ENCODE peak calls at places on chromosomes 5 and 9, in five cellular contexts. Q, C, O, P and A are unnamed samples.

GRCh38 chr5:74943905-74944304 is 77.7 kb upstream of the FAM169A start:
- DNase-seq in Q (no peak), C (no peak), O (no peak), P (no peak), A (no peak)

GRCh38 chr9:116859763-116860162 is 172.7 kb downstream of the TRIM32 start:
- DNase-seq in Q (no peak), C (no peak), O (no peak), P (no peak), A (no peak)

GRCh38 chr5:131305906-131306305 is 42.1 kb downstream of the CDC42SE2 start:
- DNase-seq in Q (no peak), C (no peak), O (no peak), P (no peak), A (no peak)

GRCh38 chr5:64869419-64869818 is 100.7 kb downstream of the CWC27 start:
- DNase-seq in Q (no peak), C (no peak), O (no peak), P (no peak), A (no peak)

GRCh38 chr5:42772265-42772993 is 15.8 kb downstream of the CCDC152 start:
- DNase-seq in Q (no peak), C (no peak), O (no peak), P (no peak), A (no peak)

GRCh38 chr5:151751091-151751490 is 7.3 kb downstream of the ATOX1 start:
- DNase-seq in Q (no peak), C (no peak), O (no peak), P (no peak), A (no peak)

GRCh38 chr9:2798423-2798822 is 45.5 kb downstream of the PUM3 start:
- DNase-seq in Q (no peak), C (no peak), O (no peak), P (no peak), A (no peak)

GRCh38 chr5:40442346-40442745 is 237.4 kb upstream of the PTGER4 start:
- DNase-seq in Q (no peak), C (no peak), O (no peak), P (no peak), A (no peak)

GRCh38 chr5:154714271-154714986 is 40.7 kb upstream of the LARP1 start:
- DNase-seq in Q (no peak), C (no peak), O (no peak), P (no peak), A (no peak)

GRCh38 chr9:107566596-107566995 is 77.0 kb upstream of the KLF4 start:
- DNase-seq in Q (no peak), C (no peak), O (no peak), P (no peak), A (no peak)

GRCh38 chr9:107569171-107569570 is 79.6 kb upstream of the KLF4 start:
- DNase-seq in Q (no peak), C (no peak), O (no peak), P (no peak), A (no peak)
- TF ChIP-seq CTCF in Q (no peak), C (no peak), O (no peak), P (no peak), A (no peak)

GRCh38 chr5:4386152-4386551 is 754.0 kb upstream of the ADAMTS16 start:
- DNase-seq in Q (no peak), C (no peak), O (no peak), P (no peak), A (no peak)
- TF ChIP-seq CTCF in Q (no peak), C (no peak), O (no peak), P (no peak), A (no peak)

GRCh38 chr5:120368923-120369715 is 95.0 kb upstream of the PRR16 start:
- DNase-seq in Q (no peak), C (no peak), O (no peak), P (no peak), A (no peak)
- TF ChIP-seq CTCF in Q (no peak), C (no peak), O (no peak), P (no peak), A (no peak)

DNA sequence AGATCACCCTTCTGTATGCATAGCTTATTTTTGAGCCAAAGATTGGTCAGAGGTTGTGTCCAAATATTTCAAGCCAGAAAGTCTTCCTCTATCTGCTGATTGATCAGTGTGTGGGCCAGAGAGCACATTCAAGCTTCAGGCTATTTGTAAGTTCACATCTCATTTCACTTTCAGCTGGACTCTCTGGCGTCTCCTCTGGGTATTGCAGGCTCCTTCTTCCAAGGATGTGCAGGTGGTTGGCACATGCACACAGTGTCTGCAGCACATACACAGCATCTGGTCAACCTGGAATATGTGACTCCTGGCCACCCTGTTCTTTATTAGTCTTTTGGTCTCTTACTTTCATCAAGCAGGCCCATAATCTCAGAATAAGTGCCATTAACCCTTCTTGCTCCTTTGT is 516.1 kb downstream of the ANXA1 start:
- DNase-seq in Q (no peak), C (no peak), O (no peak), P (no peak), A (no peak)
- TF ChIP-seq CTCF in Q (no peak), C (peak; percentile 55), O (no peak), P (no peak), A (no peak)

GRCh38 chr5:129113867-129114266 is 19.3 kb downstream of the ISOC1 start:
- DNase-seq in Q (no peak), C (no peak), O (no peak), P (no peak), A (no peak)
- TF ChIP-seq CTCF in Q (peak; percentile 29), C (no peak), O (no peak), P (no peak), A (peak; percentile 17)

DNA sequence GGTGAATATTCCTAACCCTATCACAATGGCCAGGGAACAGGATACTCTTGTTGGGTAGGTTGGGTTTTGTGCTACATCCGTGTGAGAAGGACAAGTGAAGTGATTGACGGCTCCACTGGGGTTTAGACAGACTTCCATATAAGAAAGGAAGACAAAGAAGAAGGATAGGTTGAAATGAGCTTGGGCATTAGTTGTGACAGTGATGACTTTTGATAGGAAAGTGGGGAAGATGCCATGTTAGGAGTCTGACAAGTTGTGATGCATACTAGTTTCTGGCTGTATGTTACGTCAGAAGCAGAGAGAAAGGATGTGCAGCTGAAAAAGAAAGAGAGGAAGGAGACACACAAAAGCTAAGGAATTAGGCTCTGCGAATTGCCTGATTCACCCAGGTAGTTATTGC is 138.0 kb downstream of the STARD4 start:
- DNase-seq in Q (no peak), C (no peak), O (no peak), P (no peak), A (no peak)
- TF ChIP-seq CTCF in Q (no peak), C (no peak), O (no peak), P (no peak), A (no peak)

GRCh38 chr9:26863074-26863473 is 29.5 kb downstream of the CAAP1 start:
- DNase-seq in Q (no peak), C (no peak), O (no peak), P (no peak), A (no peak)
- TF ChIP-seq CTCF in Q (peak; percentile 47), C (no peak), O (no peak), P (no peak), A (peak; percentile 55)

GRCh38 chr9:6876195-6876594 is 118.4 kb downstream of the KDM4C start:
- DNase-seq in Q (no peak), C (no peak), O (no peak), P (no peak), A (no peak)
- TF ChIP-seq CTCF in Q (no peak), C (no peak), O (no peak), P (no peak), A (no peak)

DNA sequence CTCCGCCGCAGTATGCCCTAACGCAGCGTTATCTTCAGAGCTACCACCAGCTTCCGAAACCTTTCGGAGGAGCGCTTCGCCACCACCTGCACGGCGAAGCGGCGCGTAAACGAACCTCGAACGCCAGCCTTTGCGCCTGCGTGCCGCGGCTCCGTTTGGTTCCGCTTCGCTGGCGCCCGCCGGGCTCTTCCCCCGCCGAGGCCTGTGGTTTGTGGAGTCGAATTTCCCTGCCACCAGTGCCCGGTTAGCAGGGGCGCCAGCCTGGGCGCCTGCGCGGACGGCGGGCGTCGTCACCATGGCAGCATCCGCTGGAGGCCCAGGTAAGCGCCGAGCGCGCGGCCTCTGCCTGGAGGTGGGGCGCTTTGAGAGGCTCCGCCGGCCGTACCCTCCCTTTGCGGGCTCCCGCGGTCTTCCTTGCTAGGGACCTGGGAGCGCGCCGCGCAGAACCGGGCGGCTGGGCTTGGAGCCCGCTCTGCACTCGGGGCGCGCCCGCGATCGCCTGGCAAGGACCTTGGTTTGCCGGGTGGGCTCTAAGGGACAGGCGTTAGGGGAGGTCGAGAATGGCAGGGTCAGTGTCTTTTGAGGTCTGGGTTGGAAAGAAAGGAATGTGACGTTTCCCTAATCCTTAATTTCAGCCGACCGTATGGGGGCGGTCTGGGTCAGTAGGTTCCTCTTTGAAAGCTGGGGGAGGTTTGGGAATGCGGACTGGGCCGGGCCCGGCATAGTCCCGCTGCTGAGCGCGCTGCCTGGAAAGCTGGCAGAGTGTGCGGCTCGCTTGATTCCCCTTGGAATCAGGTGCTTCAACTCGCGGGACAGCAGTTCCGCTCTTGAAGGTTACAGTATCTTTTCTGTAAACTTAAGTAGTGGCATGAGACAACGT is at the start of gene FAM151B:
- DNase-seq in Q (peak; percentile 76), C (peak; percentile 80), O (peak; percentile 61), P (peak; percentile 80), A (peak; percentile 90)
- TF ChIP-seq CTCF in Q (peak; percentile 32), C (no peak), O (no peak), P (peak; percentile 39), A (peak; percentile 14)

GRCh38 chr9:84970432-84970831 is 300.9 kb downstream of the NTRK2 start:
- DNase-seq in Q (no peak), C (no peak), O (no peak), P (no peak), A (no peak)

GRCh38 chr9:84969736-84970135 is 300.2 kb downstream of the NTRK2 start:
- DNase-seq in Q (no peak), C (no peak), O (no peak), P (no peak), A (no peak)

GRCh38 chr9:84969084-84969483 is 299.6 kb downstream of the NTRK2 start:
- DNase-seq in Q (no peak), C (no peak), O (no peak), P (no peak), A (no peak)

DNA sequence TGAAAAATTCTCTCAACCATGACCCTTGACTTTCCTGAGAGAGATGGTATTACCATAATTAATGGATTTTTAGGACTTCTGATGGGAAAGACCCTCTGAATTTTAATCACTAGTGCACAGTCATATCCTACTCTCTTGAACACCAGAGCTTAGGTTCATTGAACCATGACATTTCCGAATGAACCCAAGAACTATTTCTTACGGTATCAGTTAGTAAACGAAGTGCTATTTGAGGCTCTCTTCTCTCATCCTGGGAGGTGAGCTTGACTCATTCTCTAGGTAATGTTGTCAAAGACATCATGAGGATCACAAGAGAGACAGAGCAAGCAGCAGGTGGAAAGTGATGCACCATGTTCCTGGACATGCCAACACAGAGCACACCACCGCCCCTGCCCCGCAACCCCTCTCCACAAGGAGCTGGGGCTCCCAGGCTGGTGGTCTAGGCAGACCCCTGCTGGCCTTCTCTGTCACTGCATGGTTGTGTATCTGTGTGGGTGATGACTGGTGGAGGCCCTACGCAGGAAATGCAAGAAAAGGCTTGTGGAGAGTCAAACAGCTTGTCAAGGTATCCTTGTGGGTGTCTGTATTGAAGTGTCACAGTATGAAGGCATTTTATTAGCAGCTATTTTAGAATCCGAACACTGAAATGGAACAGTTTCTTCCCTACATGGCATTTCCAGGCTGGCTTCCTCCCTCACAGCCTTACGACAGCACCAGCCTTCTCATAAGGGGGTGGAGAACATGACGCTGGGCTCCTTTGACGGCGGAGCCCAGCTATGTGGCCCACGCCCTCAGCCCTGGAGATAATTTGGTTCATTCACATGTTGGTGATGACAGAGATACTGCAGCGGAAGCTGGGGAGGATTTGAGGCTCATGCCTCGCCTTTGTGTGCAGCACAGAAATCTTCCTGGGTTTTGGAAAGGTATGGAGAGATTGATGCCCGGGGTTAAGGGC is 297.6 kb downstream of the NTRK2 start:
- DNase-seq in Q (peak; percentile 61), C (peak; percentile 72), O (no peak), P (no peak), A (no peak)
- TF ChIP-seq CTCF in Q (peak; percentile 11), C (peak; percentile 74), O (no peak), P (no peak), A (peak; percentile 47)